ENCODE peak calls at places on chromosome 1, in four cellular contexts. Y is RWPE1, U is thoracic aorta, N is MCF 10A. A is an unnamed sample.
A peak's percentile ranks its signal among the peaks of the same experiment; 100 is the strongest.

GRCh38 chr1:91763252-91763651 is 122.7 kb downstream of the TGFBR3 start:
- DNase-seq in U (no peak), Y (no peak), N (no peak), A (no peak)

GRCh38 chr1:10687142-10687715 is 109.2 kb downstream of the CASZ1 start:
- DNase-seq in N (no peak), Y (no peak), U (no peak), A (no peak)

GRCh38 chr1:84286071-84286470 is 15.4 kb upstream of the SAMD13 start:
- DNase-seq in Y (no peak), N (no peak), U (no peak), A (peak; percentile 75)

GRCh38 chr1:114079596-114080190 is 74.0 kb downstream of the SYT6 start:
- DNase-seq in Y (no peak), U (no peak), N (no peak), A (no peak)

GRCh38 chr1:32101233-32101681 is 6.6 kb upstream of the KPNA6 start:
- DNase-seq in U (no peak), Y (peak; percentile 52), N (peak; percentile 51), A (no peak)

GRCh38 chr1:36889846-36890245 is 144.5 kb downstream of the GRIK3 start:
- DNase-seq in U (no peak), Y (no peak), N (no peak), A (no peak)

GRCh38 chr1:152912471-152912870 is 4.1 kb downstream of the IVL start:
- DNase-seq in U (no peak), N (no peak), Y (no peak), A (no peak)

GRCh38 chr1:244049969-244050834 is 881 bp upstream of the ZBTB18 start:
- DNase-seq in Y (no peak), N (no peak), U (no peak), A (no peak)

GRCh38 chr1:67685558-67686271 is 714 bp downstream of the GADD45A start:
- DNase-seq in Y (no peak), U (no peak), N (peak; percentile 45), A (peak; percentile 53)

GRCh38 chr1:74222701-74223100 is 12.5 kb upstream of the TNNI3K start:
- DNase-seq in U (no peak), Y (peak; percentile 1), N (peak; percentile 6), A (peak; percentile 50)

GRCh38 chr1:172948457-172948856 is 102.3 kb downstream of the TNFSF18 start:
- DNase-seq in Y (peak; percentile 32), U (no peak), N (peak; percentile 82), A (peak; percentile 91)

GRCh38 chr1:112990271-112990670 is 34.3 kb upstream of the SLC16A1 start:
- DNase-seq in Y (peak; percentile 44), N (peak; percentile 70), U (no peak), A (peak; percentile 95)

GRCh38 chr1:240619357-240619756 is 7.4 kb upstream of the GREM2 start:
- DNase-seq in Y (no peak), U (no peak), N (no peak), A (no peak)

GRCh38 chr1:86942743-86943142 is 28.3 kb downstream of the HS2ST1 start:
- DNase-seq in N (no peak), U (no peak), Y (no peak), A (no peak)

GRCh38 chr1:84836145-84836544 is 56.9 kb downstream of the LPAR3 start:
- DNase-seq in Y (peak; percentile 33), N (peak; percentile 45), U (no peak), A (peak; percentile 90)

GRCh38 chr1:59903136-59903754 is 23.3 kb downstream of the CYP2J2 start:
- DNase-seq in N (peak; percentile 44), Y (peak; percentile 32), U (no peak), A (peak; percentile 35)

GRCh38 chr1:59901770-59902388 is 24.7 kb downstream of the CYP2J2 start:
- DNase-seq in U (no peak), N (no peak), Y (no peak), A (no peak)

GRCh38 chr1:59900640-59901039 is 25.9 kb downstream of the CYP2J2 start:
- DNase-seq in Y (no peak), U (no peak), N (peak; percentile 32), A (no peak)

GRCh38 chr1:59897165-59897564 is 29.4 kb downstream of the CYP2J2 start:
- DNase-seq in U (no peak), N (no peak), Y (no peak), A (no peak)

GRCh38 chr1:59898927-59899326 is 27.6 kb downstream of the CYP2J2 start:
- DNase-seq in N (peak; percentile 2), Y (no peak), U (no peak), A (peak; percentile 17)
- TF ChIP-seq CTCF in N (no peak), Y (no peak), U (no peak), A (no peak)

DNA sequence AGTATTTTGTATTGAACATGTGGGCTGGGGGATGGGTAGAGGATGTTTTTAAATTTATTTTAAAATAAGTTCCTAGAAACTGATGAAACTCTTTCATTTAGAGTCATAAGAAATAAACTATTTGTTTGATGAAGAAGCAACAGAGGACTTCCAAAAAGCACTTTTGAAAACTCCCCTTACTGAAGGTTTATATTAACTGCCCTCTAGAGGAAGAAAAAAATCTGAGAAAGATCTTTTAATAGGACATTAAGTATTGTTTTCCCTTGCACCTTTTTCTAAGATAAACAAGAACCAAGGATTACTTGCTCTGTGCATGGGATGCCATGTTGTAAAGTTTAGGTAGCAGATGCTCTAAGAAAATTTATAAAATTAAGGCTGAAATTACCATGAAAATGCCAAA is 14.1 kb downstream of the DISP1 start:
- DNase-seq in Y (no peak), N (no peak), U (no peak), A (no peak)
- TF ChIP-seq CTCF in Y (peak; percentile 33), N (peak; percentile 18), U (no peak), A (peak; percentile 17)

DNA sequence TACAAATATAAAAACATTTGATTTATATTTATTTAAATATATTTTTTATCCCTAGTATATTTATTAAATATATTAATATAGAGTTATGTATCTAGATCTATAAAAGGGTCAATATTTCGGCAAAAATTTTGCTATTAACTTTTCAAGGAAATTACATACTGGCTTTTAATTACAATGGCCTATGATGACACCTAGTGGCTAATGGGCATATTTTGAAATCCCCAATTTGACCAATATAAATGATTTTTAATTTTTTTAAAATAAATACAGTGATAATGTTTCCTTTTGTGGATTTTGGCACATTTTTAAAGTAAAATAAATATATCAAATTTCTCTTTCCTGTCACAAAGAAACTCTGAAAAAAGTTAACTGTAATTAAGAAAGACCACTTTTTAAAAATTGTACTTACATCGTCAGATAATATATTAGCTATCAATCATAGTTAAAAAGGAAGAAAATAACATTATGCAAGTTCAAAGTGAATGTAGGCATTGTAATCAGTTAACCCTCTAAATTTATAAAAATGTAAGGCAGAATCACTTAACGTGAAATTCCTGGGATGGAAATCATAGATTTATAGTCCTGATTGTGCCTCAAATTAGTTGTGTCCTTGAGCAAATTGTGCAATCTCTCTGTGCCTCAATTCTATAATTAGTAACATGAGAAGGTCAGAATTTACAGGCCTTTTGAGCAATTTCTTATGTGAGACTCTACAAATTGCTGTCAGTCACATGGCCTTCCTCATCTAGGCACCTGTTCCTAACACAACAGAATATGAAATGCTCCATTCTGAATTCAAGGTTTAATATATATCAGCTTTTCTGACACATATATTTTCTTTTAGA is 25.6 kb upstream of the RGS13 start:
- DNase-seq in Y (peak; percentile 31), N (peak; percentile 49), U (no peak), A (peak; percentile 40)
- TF ChIP-seq CTCF in Y (peak; percentile 43), N (peak; percentile 66), U (peak; percentile 69), A (peak; percentile 52)

GRCh38 chr1:207259391-207259790 is 62.1 kb upstream of the CD55 start:
- DNase-seq in U (no peak), N (peak; percentile 77), Y (no peak), A (peak; percentile 65)
- TF ChIP-seq CTCF in U (peak; percentile 9), N (peak; percentile 71), Y (no peak), A (peak; percentile 43)

GRCh38 chr1:108615544-108615943 is 45.3 kb downstream of the HENMT1 start:
- DNase-seq in Y (no peak), N (no peak), U (no peak), A (no peak)
- TF ChIP-seq CTCF in Y (no peak), N (no peak), U (no peak), A (no peak)

DNA sequence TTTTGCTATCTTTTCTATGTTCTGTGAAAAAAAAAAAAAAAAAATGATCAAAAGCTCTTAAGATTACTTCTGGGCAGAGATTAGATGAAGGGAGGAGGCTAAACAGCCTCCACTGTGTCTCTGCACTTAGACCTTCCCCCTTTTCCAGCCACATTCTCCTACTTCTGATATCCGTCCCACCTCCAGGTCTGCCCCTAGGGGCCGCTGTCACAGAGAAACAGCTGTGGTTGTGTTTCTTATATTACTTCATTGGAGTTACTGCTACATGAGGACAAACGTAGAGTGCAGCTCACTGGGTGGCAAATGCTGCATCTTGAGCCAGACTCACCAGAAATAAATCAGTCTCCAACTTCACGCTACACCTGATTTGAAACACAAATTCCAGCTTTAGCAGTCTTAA is 125.4 kb upstream of the PTBP2 start:
- DNase-seq in U (no peak), N (peak; percentile 58), Y (peak; percentile 30), A (peak; percentile 55)
- TF ChIP-seq CTCF in U (no peak), N (peak; percentile 26), Y (peak; percentile 26), A (peak; percentile 70)

GRCh38 chr1:41936107-41936506 is 17.4 kb upstream of the HIVEP3 start:
- DNase-seq in U (no peak), Y (peak; percentile 41), N (no peak), A (peak; percentile 55)
- TF ChIP-seq CTCF in U (no peak), Y (no peak), N (no peak), A (no peak)

GRCh38 chr1:201982923-201983805 is 716 bp downstream of the RNPEP start:
- DNase-seq in N (peak; percentile 94), Y (peak; percentile 85), U (no peak), A (peak; percentile 61)
- TF ChIP-seq CTCF in N (peak; percentile 30), Y (peak; percentile 34), U (no peak), A (no peak)

DNA sequence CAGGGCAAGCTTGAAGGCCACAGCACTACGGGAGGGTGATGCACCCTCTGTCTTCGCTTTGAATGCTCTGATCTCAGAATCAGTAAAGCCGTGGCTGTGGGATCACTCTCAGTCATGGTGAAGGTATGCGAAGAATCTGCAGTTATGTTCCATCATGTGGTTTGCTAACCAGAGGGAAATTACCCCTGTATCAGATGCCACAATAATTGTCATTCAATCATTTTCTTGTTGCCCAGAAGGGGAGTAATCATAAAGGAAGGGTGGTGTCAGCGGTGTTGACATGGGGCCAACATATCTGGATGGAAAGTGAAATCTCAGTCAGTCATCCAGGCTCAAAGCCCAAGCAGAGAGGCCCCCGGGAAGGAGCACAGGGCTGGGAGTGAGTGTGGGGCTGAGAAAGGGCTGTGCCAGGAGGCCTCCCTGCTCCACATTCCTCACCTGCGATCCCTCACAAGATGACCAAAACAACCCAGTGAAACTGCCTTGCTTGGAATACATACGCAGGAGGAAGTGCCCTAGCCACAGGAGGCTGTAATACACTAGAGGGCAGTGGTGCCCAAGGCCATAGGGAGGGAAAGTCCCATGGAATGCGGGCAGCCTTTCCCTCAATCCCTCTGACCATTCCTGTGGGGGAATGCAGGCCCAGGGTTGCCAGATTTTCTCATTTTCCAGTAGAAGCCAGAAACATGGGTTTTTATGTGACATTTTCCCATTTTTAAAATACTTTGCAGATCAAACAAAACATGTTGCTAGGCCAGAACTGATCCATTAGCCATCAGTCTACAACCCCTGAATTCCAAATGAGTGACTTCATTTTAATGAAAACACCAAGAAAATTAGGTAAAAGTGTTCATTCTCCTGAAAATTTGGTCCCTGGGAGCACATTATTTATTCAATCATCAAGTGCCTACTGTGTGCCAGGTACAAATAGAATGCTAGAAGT is 95.7 kb upstream of the VANGL1 start:
- DNase-seq in N (peak; percentile 84), U (no peak), Y (peak; percentile 98), A (peak; percentile 94)
- TF ChIP-seq CTCF in N (peak; percentile 61), U (peak; percentile 17), Y (peak; percentile 83), A (peak; percentile 82)

GRCh38 chr1:154582885-154583284 is 15.3 kb downstream of the CHRNB2 start:
- DNase-seq in Y (no peak), N (no peak), U (no peak), A (no peak)
- TF ChIP-seq CTCF in Y (no peak), N (no peak), U (no peak), A (no peak)

A was measured in epithelial cell of esophagus.